ENCODE peak calls at places on chromosomes 5 and 9, in eight cellular contexts. Y, G, T, K, B, I, W and Z are unnamed samples. For H3K4me1, the result is how much of the 10 kb centered on the place peaks cover.

GRCh38 chr9:96514108-96514824 is 64.3 kb downstream of the HABP4 start:
- DNase-seq in Y (peak), G (no peak), T (no peak), K (no peak), B (no peak), I (peak), W (no peak), Z (no peak)

GRCh38 chr5:154285661-154286408 is 95.3 kb downstream of the GALNT10 start:
- DNase-seq in Y (peak), G (no peak), T (no peak), K (no peak), B (no peak), I (peak), W (no peak), Z (no peak)

GRCh38 chr9:23784962-23785361 is 41.1 kb downstream of the ELAVL2 start:
- DNase-seq in Y (no peak), G (no peak), T (no peak), K (no peak), B (no peak), I (no peak), W (no peak), Z (no peak)

GRCh38 chr5:119454171-119454570 is 1.9 kb downstream of the HSD17B4 start:
- DNase-seq in Y (no peak), G (no peak), T (no peak), K (no peak), B (no peak), I (no peak), W (no peak), Z (no peak)

GRCh38 chr5:96509721-96510383 is 76.8 kb upstream of the PCSK1 start:
- DNase-seq in Y (peak), G (no peak), T (no peak), K (no peak), B (no peak), I (peak), W (no peak), Z (no peak)

GRCh38 chr9:127545196-127546124 is 66.6 kb upstream of the STXBP1 start:
- DNase-seq in Y (peak), G (no peak), T (no peak), K (no peak), B (peak), I (peak), W (no peak), Z (peak)

GRCh38 chr5:137891849-137892248 is 2.6 kb downstream of the PKD2L2 start:
- DNase-seq in Y (no peak), G (no peak), T (no peak), K (no peak), B (no peak), I (no peak), W (no peak), Z (no peak)

GRCh38 chr5:10133830-10134229 is 115.9 kb downstream of the ATPSCKMT start:
- DNase-seq in Y (peak), G (no peak), T (no peak), K (no peak), B (no peak), I (peak), W (no peak), Z (no peak)

GRCh38 chr5:132754947-132755346 is 7.7 kb downstream of the CCNI2 start:
- DNase-seq in Y (peak), G (no peak), T (no peak), K (no peak), B (no peak), I (peak), W (no peak), Z (no peak)

GRCh38 chr9:128142596-128142995 is 6.7 kb upstream of the LCN2 start:
- DNase-seq in Y (no peak), G (no peak), T (no peak), K (no peak), B (no peak), I (no peak), W (no peak), Z (no peak)

GRCh38 chr9:122065923-122066629 is 27.0 kb downstream of the TTLL11 start:
- DNase-seq in Y (peak), G (no peak), T (no peak), K (no peak), B (no peak), I (no peak), W (no peak), Z (no peak)

GRCh38 chr9:88388203-88388885 is at the start of gene SPIN1:
- DNase-seq in Y (peak), G (peak), T (peak), K (peak), B (peak), I (peak), W (peak), Z (peak)

GRCh38 chr5:107671742-107672211 is 1.0 kb upstream of the EFNA5 start:
- DNase-seq in Y (peak), G (no peak), T (peak), K (no peak), B (no peak), I (peak), W (peak), Z (no peak)

GRCh38 chr5:109876941-109877669 is 187.4 kb downstream of the MAN2A1 start:
- DNase-seq in Y (no peak), G (no peak), T (no peak), K (no peak), B (peak), I (peak), W (no peak), Z (no peak)

GRCh38 chr5:141632650-141633049 is 4.0 kb downstream of the HDAC3 start:
- DNase-seq in Y (no peak), G (no peak), T (no peak), K (no peak), B (no peak), I (no peak), W (no peak), Z (no peak)

GRCh38 chr9:95107001-95107749 is 210.3 kb downstream of the FANCC start:
- DNase-seq in Y (peak), G (peak), T (no peak), K (no peak), B (no peak), I (no peak), W (no peak), Z (peak)

GRCh38 chr5:17219006-17219422 is 1.6 kb downstream of the BASP1 start:
- DNase-seq in Y (peak), G (peak), T (no peak), K (no peak), B (peak), I (peak), W (peak), Z (peak)

GRCh38 chr9:136626740-136627642 is 35.7 kb upstream of the EGFL7 start:
- DNase-seq in Y (no peak), G (peak), T (no peak), K (no peak), B (peak), I (peak), W (no peak), Z (no peak)

GRCh38 chr5:116864157-116864837 is 289.7 kb upstream of the SEMA6A start:
- DNase-seq in Y (no peak), G (no peak), T (no peak), K (no peak), B (no peak), I (no peak), W (peak), Z (no peak)

GRCh38 chr5:116864838-116865190 is 290.2 kb upstream of the SEMA6A start:
- DNase-seq in Y (no peak), G (no peak), T (no peak), K (no peak), B (no peak), I (no peak), W (no peak), Z (no peak)

GRCh38 chr5:116861662-116862061 is 287.0 kb upstream of the SEMA6A start:
- DNase-seq in Y (no peak), G (no peak), T (no peak), K (no peak), B (no peak), I (no peak), W (no peak), Z (no peak)

GRCh38 chr5:116861097-116861496 is 286.5 kb upstream of the SEMA6A start:
- DNase-seq in Y (no peak), G (no peak), T (no peak), K (no peak), B (no peak), I (no peak), W (no peak), Z (no peak)

GRCh38 chr5:116862632-116863455 is 288.2 kb upstream of the SEMA6A start:
- DNase-seq in Y (no peak), G (no peak), T (no peak), K (no peak), B (no peak), I (no peak), W (no peak), Z (no peak)
- H3K4me1 ChIP-seq in Y (under half), G (under half), T (under half), K (under half), B (under half), I (under half), W (under half), Z (under half)

DNA sequence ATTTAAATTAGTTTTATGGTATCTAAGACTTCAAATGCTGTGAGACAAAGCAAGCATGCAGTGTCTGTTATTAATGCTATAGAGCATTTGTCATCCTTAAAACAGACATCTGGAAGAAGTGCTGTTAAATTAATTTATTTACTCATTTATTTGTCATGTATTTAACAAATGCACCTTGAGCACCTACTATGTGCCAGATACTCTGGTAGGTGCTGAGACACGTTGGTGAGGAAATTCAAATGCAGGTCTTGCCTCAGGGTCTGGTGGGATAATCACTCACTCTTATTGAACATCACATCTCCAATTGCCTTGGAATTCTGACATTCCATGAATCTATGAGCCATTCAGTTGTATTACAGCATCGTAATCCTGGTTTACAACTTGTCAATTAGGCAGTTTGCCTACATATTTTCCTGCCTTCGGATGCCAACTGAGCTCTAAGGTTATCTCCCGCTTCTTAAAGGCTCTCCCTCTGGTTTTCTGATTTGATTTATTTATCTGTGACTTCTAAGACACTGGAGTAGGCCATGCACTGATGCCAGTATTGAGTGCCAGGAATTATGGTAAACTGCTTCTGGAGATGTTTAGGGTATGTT is 56.0 kb upstream of the RPS23 start:
- DNase-seq in Y (peak), G (no peak), T (no peak), K (no peak), B (no peak), I (peak), W (no peak), Z (no peak)
- H3K27ac ChIP-seq in Y (peak), G (peak), T (peak), K (no peak), B (peak), I (peak), W (no peak), Z (peak)

DNA sequence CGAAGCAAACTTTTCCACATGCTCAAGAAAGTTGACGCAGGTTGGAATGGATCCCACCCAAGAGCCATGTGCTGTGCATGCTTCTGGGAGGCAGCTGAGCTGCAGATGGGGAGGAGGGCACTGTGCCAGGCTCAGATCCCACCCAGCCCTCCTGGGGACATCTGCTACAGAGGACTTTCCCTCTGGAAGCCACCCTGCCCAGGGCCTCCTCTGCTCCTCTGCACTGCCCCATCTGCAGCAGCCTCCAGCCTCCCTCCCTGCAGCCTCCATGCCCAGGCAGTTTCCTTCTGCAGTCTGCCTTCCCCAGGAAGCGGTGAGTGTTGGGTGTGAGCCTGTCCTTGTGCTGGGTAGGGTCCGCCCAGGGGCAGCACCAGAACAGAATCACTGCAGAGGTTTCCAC is 75.2 kb downstream of the COL23A1 start:
- DNase-seq in Y (no peak), G (no peak), T (no peak), K (no peak), B (no peak), I (no peak), W (no peak), Z (no peak)
- H3K4me1 ChIP-seq in Y (under half), G (under half), T (under half), K (under half), B (under half), I (under half), W (under half), Z (under half)

GRCh38 chr5:57749396-57749795 is 266.8 kb upstream of the ACTBL2 start:
- DNase-seq in Y (peak), G (no peak), T (no peak), K (no peak), B (no peak), I (peak), W (no peak), Z (no peak)

GRCh38 chr5:57750282-57750681 is 267.7 kb upstream of the ACTBL2 start:
- DNase-seq in Y (no peak), G (no peak), T (no peak), K (no peak), B (no peak), I (no peak), W (no peak), Z (no peak)

GRCh38 chr5:57741326-57741725 is 258.7 kb upstream of the ACTBL2 start:
- DNase-seq in Y (no peak), G (no peak), T (no peak), K (no peak), B (no peak), I (no peak), W (no peak), Z (no peak)

GRCh38 chr5:57745029-57745428 is 262.4 kb upstream of the ACTBL2 start:
- DNase-seq in Y (no peak), G (no peak), T (no peak), K (no peak), B (no peak), I (no peak), W (no peak), Z (no peak)

GRCh38 chr5:57745676-57746075 is 263.1 kb upstream of the ACTBL2 start:
- DNase-seq in Y (no peak), G (no peak), T (no peak), K (no peak), B (no peak), I (no peak), W (no peak), Z (no peak)
- H3K27ac ChIP-seq in Y (no peak), G (no peak), T (no peak), K (no peak), B (no peak), I (no peak), W (no peak), Z (no peak)

GRCh38 chr5:157596449-157596848 is 20.9 kb upstream of the ADAM19 start:
- DNase-seq in Y (no peak), G (no peak), T (no peak), K (no peak), B (no peak), I (peak), W (no peak), Z (no peak)
- H3K4me1 ChIP-seq in Y (under half), G (under half), T (under half), K (under half), B (under half), I (under half), W (under half), Z (under half)

GRCh38 chr5:150146235-150146634 is 9.4 kb downstream of the PDGFRB start:
- DNase-seq in Y (no peak), G (no peak), T (no peak), K (no peak), B (no peak), I (no peak), W (no peak), Z (no peak)
- H3K27ac ChIP-seq in Y (no peak), G (no peak), T (peak), K (no peak), B (no peak), I (peak), W (no peak), Z (no peak)

DNA sequence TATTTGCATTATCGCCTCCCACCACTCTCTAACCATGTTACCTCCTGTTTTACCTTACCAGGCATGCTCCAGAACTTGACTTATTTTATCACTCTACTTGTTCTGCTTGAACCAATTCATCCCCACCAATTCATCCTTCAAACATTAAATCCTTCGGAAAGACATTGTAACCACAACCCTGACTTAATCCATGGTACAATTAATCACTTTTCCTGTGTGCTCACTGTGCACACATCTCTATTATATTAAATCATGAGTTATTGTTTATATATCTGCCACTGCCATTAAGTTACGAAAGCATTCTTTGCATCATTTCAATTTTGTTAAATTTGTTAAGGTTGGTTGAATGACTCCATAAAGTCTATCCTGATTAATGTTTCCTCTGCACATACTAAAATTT is 7.4 kb upstream of the C5orf46 start:
- DNase-seq in Y (no peak), G (no peak), T (no peak), K (no peak), B (no peak), I (no peak), W (no peak), Z (no peak)
- H3K4me1 ChIP-seq in Y (under half), G (under half), T (under half), K (under half), B (under half), I (under half), W (under half), Z (under half)

GRCh38 chr5:170104299-170104698 is 1.4 kb upstream of the FOXI1 start:
- DNase-seq in Y (no peak), G (no peak), T (no peak), K (no peak), B (no peak), I (no peak), W (peak), Z (no peak)
- H3K27ac ChIP-seq in Y (no peak), G (no peak), T (no peak), K (no peak), B (no peak), I (no peak), W (no peak), Z (no peak)

GRCh38 chr9:38039907-38040682 is 28.9 kb downstream of the SHB start:
- DNase-seq in Y (no peak), G (no peak), T (no peak), K (no peak), B (no peak), I (no peak), W (no peak), Z (no peak)
- H3K4me1 ChIP-seq in Y (under half), G (under half), T (half or more), K (under half), B (under half), I (half or more), W (under half), Z (under half)

GRCh38 chr9:109101202-109101595 is 18.5 kb downstream of the TMEM245 start:
- DNase-seq in Y (no peak), G (no peak), T (no peak), K (no peak), B (no peak), I (no peak), W (no peak), Z (no peak)
- H3K27ac ChIP-seq in Y (peak), G (no peak), T (peak), K (peak), B (no peak), I (no peak), W (no peak), Z (no peak)